ENCODE peak calls at places on chromosomes 7 and 10, in four cellular contexts. One of them, this sample, is unnamed.

GRCh38 chr10:58086144-58086762 is 181.4 kb downstream of the IPMK start:
- DNase-seq in IMR-90: no peak
- DNase-seq in K562: no peak
- DNase-seq in A549: no peak
- DNase-seq in this sample: no peak

GRCh38 chr10:10418397-10418796 is 599.3 kb upstream of the CELF2 start:
- DNase-seq in K562: no peak
- DNase-seq in IMR-90: no peak
- DNase-seq in A549: no peak
- DNase-seq in this sample: no peak

GRCh38 chr10:9096288-9096687 is 1041.8 kb downstream of the GATA3 start:
- DNase-seq in A549: no peak
- DNase-seq in K562: no peak
- DNase-seq in IMR-90: no peak
- DNase-seq in this sample: no peak

GRCh38 chr7:29854257-29854938 is 48.1 kb downstream of the WIPF3 start:
- DNase-seq in IMR-90: no peak
- DNase-seq in A549: no peak
- DNase-seq in K562: no peak
- DNase-seq in this sample: no peak

GRCh38 chr7:50264908-50265307 is 39.6 kb upstream of the IKZF1 start:
- DNase-seq in K562: no peak
- DNase-seq in IMR-90: no peak
- DNase-seq in A549: no peak
- DNase-seq in this sample: no peak

GRCh38 chr7:32255036-32255435 is 184.8 kb upstream of the PDE1C start:
- DNase-seq in IMR-90: no peak
- DNase-seq in A549: no peak
- DNase-seq in K562: no peak
- DNase-seq in this sample: no peak

GRCh38 chr7:78081888-78082287 is 283.3 kb downstream of the PHTF2 start:
- DNase-seq in A549: no peak
- DNase-seq in IMR-90: no peak
- DNase-seq in K562: no peak
- DNase-seq in this sample: no peak

GRCh38 chr10:42776681-42777080 is 5.9 kb upstream of the BMS1 start:
- DNase-seq in A549: no peak
- DNase-seq in IMR-90: no peak
- DNase-seq in K562: no peak
- DNase-seq in this sample: no peak

GRCh38 chr10:95236068-95236903 is 42.2 kb downstream of the ACSM6 start:
- DNase-seq in K562: no peak
- DNase-seq in IMR-90: peak
- DNase-seq in A549: no peak
- DNase-seq in this sample: no peak

GRCh38 chr10:78821052-78821451 is 247.7 kb upstream of the ZMIZ1 start:
- DNase-seq in A549: no peak
- DNase-seq in K562: no peak
- DNase-seq in IMR-90: no peak
- DNase-seq in this sample: no peak

DNA sequence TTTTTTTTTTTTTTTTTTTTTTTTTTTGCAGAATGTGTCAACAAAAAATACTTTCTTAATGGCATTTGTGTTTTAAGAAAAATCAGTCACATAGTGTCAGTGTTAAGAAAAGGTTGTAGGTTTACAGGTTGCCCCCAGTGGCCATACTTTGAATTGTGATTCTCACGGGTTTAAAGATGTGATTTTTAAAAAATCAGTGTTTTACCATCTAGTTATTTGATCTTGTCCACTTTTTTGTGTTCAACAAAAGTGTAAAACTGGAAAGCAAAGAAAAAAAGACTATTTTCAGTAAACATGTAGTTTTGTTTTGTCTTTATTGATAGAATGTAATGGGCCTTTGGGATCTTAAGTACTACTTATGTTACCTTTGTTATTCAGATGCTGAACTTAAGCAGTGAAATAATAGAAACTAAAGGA is 25.7 kb downstream of the SUV39H2 start:
- DNase-seq in A549: peak
- DNase-seq in K562: peak
- DNase-seq in IMR-90: peak
- DNase-seq in this sample: peak
- TF ChIP-seq MAZ in A549: no peak
- TF ChIP-seq MAZ in K562: no peak
- TF ChIP-seq MAZ in IMR-90: no peak
- TF ChIP-seq MAZ in this sample: no peak

DNA sequence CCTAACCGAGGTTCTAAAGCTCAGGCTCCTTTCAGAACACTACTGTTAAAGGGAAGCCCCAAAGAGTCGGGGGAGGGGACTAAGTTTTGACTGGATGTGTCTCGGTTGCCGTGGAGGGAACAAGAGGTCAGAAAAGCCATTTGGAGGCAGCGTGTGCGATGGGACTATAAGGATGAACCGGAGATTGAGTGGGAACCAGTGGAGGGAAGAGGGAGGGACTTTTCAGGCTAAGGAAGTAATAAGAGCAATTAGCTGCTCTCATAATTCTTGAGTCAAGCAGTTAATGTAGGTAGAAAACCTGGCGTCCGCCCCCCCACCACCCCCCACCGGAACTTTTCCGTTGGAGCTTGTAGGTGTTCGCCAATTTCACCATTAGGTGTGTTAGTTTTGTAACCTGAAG is 491 bp upstream of the AKAP9 start:
- DNase-seq in K562: peak
- DNase-seq in A549: peak
- DNase-seq in IMR-90: no peak
- DNase-seq in this sample: peak
- TF ChIP-seq MAZ in K562: no peak
- TF ChIP-seq MAZ in A549: no peak
- TF ChIP-seq MAZ in IMR-90: no peak
- TF ChIP-seq MAZ in this sample: no peak

GRCh38 chr7:82348251-82348650 is 95.3 kb downstream of the CACNA2D1 start:
- DNase-seq in IMR-90: peak
- DNase-seq in K562: no peak
- DNase-seq in A549: no peak
- DNase-seq in this sample: no peak
- TF ChIP-seq MAZ in IMR-90: no peak
- TF ChIP-seq MAZ in K562: no peak
- TF ChIP-seq MAZ in A549: no peak
- TF ChIP-seq MAZ in this sample: no peak

GRCh38 chr7:87596696-87597095 is 4.0 kb downstream of the ABCB1 start:
- DNase-seq in IMR-90: no peak
- DNase-seq in A549: no peak
- DNase-seq in K562: no peak
- DNase-seq in this sample: no peak
- TF ChIP-seq MAZ in IMR-90: no peak
- TF ChIP-seq MAZ in A549: no peak
- TF ChIP-seq MAZ in K562: no peak
- TF ChIP-seq MAZ in this sample: no peak

DNA sequence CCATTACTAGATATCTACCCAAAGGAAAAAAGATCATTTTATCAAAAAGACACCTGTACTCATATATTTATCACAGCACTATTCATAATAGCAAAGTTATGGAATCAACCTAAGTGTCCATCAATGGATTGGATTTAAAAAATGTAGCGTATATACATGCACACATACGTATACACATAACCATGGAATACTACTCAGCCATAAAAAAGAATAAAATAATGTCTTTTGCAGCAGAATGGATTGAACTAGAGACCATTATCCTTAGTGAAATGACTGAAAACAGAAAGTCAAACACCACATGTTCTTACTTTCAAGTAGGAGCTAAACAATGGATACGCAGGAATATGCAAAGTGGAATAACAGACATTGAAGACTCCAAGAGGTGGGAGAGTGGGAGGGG is 157.7 kb upstream of the LAMB4 start:
- DNase-seq in A549: no peak
- DNase-seq in K562: no peak
- DNase-seq in IMR-90: no peak
- DNase-seq in this sample: no peak
- TF ChIP-seq MAZ in A549: no peak
- TF ChIP-seq MAZ in K562: no peak
- TF ChIP-seq MAZ in IMR-90: no peak
- TF ChIP-seq MAZ in this sample: no peak

DNA sequence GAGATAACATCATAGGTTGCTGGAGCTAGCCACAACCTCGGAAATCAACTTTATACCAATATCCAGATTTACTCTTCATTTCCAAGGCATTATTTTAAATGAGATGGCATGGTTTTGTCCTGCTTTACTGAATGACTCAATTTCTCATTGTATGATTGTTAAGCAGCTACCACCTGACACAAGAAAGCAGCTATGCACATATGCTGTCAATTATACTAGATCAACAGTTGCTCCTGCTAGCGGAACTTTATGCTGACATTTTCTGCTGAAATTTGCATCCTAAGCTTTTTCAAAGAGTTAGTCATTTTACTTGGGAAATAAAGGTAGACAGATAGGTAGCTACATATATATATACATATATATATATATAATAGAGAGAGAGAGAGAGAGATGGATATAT is 8.9 kb upstream of the CH25H start:
- DNase-seq in K562: no peak
- DNase-seq in IMR-90: no peak
- DNase-seq in A549: no peak
- DNase-seq in this sample: no peak
- TF ChIP-seq MAZ in K562: no peak
- TF ChIP-seq MAZ in IMR-90: no peak
- TF ChIP-seq MAZ in A549: no peak
- TF ChIP-seq MAZ in this sample: no peak

GRCh38 chr10:73439605-73440298 is 6.4 kb upstream of the MSS51 start:
- DNase-seq in A549: no peak
- DNase-seq in IMR-90: peak
- DNase-seq in K562: no peak
- DNase-seq in this sample: no peak
- TF ChIP-seq MAZ in A549: no peak
- TF ChIP-seq MAZ in IMR-90: no peak
- TF ChIP-seq MAZ in K562: no peak
- TF ChIP-seq MAZ in this sample: no peak

DNA sequence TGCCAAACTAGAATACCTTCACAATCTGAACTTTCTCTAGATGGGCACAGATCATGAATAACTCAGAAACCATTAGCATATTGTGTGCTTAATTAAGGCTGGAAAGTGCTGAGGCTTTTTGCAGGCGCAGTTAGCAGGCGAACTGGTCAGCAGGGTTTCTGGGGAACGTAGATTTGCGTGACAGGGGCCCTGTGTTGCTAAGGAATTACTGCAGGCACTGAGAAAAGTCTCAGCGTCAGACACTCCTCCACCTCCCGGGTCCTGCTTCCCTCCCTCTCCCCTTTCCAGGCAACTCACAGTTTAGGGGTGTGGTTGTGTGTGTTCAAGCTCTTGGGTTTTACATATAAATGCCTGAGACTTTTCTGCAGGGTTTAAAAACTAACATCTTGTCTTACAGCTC is 2.2 kb downstream of the MAP3K8 start:
- DNase-seq in A549: no peak
- DNase-seq in K562: peak
- DNase-seq in IMR-90: peak
- DNase-seq in this sample: no peak
- TF ChIP-seq MAZ in A549: no peak
- TF ChIP-seq MAZ in K562: no peak
- TF ChIP-seq MAZ in IMR-90: no peak
- TF ChIP-seq MAZ in this sample: no peak

This sample was measured in HepG2.